ENCODE peak calls at places on chromosomes 6 and 20, in six cellular contexts. J is body of pancreas, C is heart left ventricle, U is tibial nerve, F is sigmoid colon, K is uterus. Q is an unnamed sample.
A peak's percentile ranks its signal among the peaks of the same experiment; 100 is the strongest.

GRCh38 chr6:22271044-22271443 is 25.8 kb downstream of the PRL start:
- DNase-seq in J (no peak), F (no peak), C (no peak), U (no peak), K (no peak), Q (no peak)

GRCh38 chr20:12166053-12166717 is 248.5 kb downstream of the BTBD3 start:
- DNase-seq in J (peak; percentile 26), F (peak; percentile 80), K (peak; percentile 72), C (peak; percentile 62), U (no peak), Q (peak; percentile 7)

GRCh38 chr6:71349395-71349794 is 60.8 kb downstream of the OGFRL1 start:
- DNase-seq in U (no peak), K (no peak), F (no peak), C (no peak), J (no peak), Q (no peak)

GRCh38 chr6:44086931-44087574 is 40.2 kb downstream of the MRPL14 start:
- DNase-seq in F (no peak), C (no peak), J (peak; percentile 82), U (no peak), K (no peak), Q (no peak)

GRCh38 chr6:31576897-31577341 is 1.6 kb downstream of the TNF start:
- DNase-seq in K (no peak), F (no peak), C (no peak), U (no peak), J (no peak), Q (no peak)

GRCh38 chr6:30682181-30683117 is 4.0 kb downstream of the PPP1R18 start:
- DNase-seq in F (peak; percentile 94), C (peak; percentile 89), J (peak; percentile 61), K (peak; percentile 94), U (peak; percentile 59), Q (peak; percentile 72)

GRCh38 chr6:6655805-6656251 is 67.3 kb downstream of the LY86 start:
- DNase-seq in J (no peak), F (no peak), C (no peak), U (no peak), K (no peak), Q (no peak)

GRCh38 chr6:157667211-157668033 is 155.6 kb upstream of the SNX9 start:
- DNase-seq in C (peak; percentile 48), F (peak; percentile 72), U (peak; percentile 73), J (peak; percentile 51), K (peak; percentile 72), Q (no peak)

GRCh38 chr6:15358579-15359327 is 112.9 kb downstream of the JARID2 start:
- DNase-seq in F (no peak), J (no peak), K (no peak), U (no peak), C (no peak), Q (no peak)

GRCh38 chr6:142846883-142847287 is 98.1 kb downstream of the HIVEP2 start:
- DNase-seq in F (no peak), J (no peak), U (no peak), K (peak; percentile 34), C (peak; percentile 51), Q (no peak)

GRCh38 chr6:125166711-125167110 is 13.1 kb downstream of the TPD52L1 start:
- DNase-seq in C (no peak), J (no peak), K (no peak), F (no peak), U (no peak), Q (no peak)

GRCh38 chr6:41027799-41028617 is 11.0 kb downstream of the UNC5CL start:
- DNase-seq in C (peak; percentile 87), K (peak; percentile 70), F (peak; percentile 89), U (peak; percentile 86), J (peak; percentile 88), Q (peak; percentile 93)

GRCh38 chr6:2133718-2134310 is 111.6 kb downstream of the GMDS start:
- DNase-seq in U (no peak), J (no peak), K (no peak), F (no peak), C (no peak), Q (no peak)

GRCh38 chr6:161369339-161369738 is 95.5 kb upstream of the AGPAT4 start:
- DNase-seq in F (no peak), K (no peak), C (no peak), U (no peak), J (no peak), Q (no peak)

GRCh38 chr6:3740551-3741476 is 10.7 kb downstream of the PXDC1 start:
- DNase-seq in J (no peak), C (no peak), F (no peak), U (no peak), K (peak; percentile 21), Q (no peak)

GRCh38 chr6:3743541-3743940 is 8.0 kb downstream of the PXDC1 start:
- DNase-seq in U (no peak), C (no peak), J (no peak), K (peak; percentile 23), F (no peak), Q (no peak)

GRCh38 chr6:3742426-3743344 is 8.8 kb downstream of the PXDC1 start:
- DNase-seq in U (peak; percentile 87), C (peak; percentile 88), J (peak; percentile 88), F (peak; percentile 92), K (peak; percentile 84), Q (peak; percentile 86)

GRCh38 chr6:3741477-3741871 is 10.0 kb downstream of the PXDC1 start:
- DNase-seq in U (no peak), J (no peak), C (no peak), F (no peak), K (peak; percentile 31), Q (peak; percentile 40)

GRCh38 chr6:3742076-3742425 is 9.5 kb downstream of the PXDC1 start:
- DNase-seq in F (no peak), J (no peak), C (no peak), U (no peak), K (no peak), Q (no peak)
- H3K4me1 ChIP-seq in F (peaks cover 92% of the 10 kb centered on the region), J (peaks cover 18% of the 10 kb centered on the region), C (peaks cover 34% of the 10 kb centered on the region), U (peaks cover 34% of the 10 kb centered on the region), K (no peaks in the 10 kb centered on the region), Q (peaks cover 4% of the 10 kb centered on the region)

DNA sequence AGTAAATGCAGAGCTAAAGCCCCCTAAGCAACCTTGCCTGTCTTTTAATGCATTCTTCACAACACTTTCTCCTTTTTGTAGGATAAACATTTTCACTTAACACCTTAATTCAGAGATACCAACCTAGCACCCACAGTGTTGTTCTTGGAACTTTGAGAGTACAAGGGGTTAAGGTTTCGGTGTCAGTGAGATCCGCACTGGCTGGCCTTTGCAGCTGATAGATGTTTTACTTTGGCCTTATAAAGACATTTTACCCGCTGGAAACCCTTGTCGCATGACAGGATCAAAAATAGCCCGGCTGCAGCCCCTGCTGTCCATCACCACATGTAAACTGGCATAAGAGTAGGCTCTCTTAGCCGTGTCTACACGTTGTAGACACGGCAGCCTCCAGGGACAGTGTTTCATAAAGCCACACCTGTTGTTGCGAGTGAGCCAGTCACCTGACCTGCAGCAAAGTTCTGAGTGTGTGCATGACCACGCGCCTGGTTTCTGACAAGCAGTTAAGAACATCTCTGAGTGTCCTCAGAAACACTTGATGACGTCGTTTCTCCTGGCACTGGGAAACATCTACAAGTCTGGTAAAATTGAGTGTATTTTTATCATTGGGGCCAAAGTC is 8.4 kb downstream of the RBM24 start:
- DNase-seq in C (peak; percentile 67), K (peak; percentile 80), U (peak; percentile 23), J (peak; percentile 41), F (peak; percentile 93), Q (no peak)
- TF ChIP-seq POLR2A in C (peak; percentile 33), K (no peak), U (no peak), J (no peak), F (no peak), Q (no peak)

DNA sequence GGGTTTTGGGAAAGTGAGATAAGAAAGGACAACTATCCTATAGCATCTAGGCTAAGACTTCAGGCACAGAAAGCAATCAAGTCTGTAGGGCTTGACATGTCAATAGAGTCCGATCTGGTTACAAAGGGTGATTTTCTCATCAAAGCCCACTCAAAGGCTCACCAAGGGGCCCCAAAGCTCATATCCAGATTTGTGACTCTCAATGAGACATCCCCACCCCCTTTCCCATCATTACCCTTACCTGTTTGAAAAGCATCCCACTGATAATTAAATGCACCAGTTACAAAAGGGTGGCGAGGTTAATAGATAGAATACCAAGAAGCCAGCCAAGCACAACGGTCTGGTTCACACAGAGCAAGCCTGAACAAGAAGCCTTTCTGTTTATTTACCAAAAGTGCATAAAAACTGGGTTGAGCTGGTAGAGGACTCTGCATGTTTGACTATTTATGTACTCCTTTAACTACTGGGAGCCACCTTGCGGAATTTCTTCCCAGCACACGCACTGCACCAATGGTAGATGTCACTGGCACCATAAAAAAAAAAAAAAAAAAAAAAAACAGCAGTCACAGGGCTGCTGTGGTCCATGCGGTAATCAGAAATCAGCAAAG is 6.1 kb downstream of the JAG1 start:
- DNase-seq in U (no peak), C (no peak), K (peak; percentile 7), F (no peak), J (no peak), Q (no peak)
- H3K4me1 ChIP-seq in U (peaks cover 31% of the 10 kb centered on the region), C (peaks cover 16% of the 10 kb centered on the region), K (peaks cover 5% of the 10 kb centered on the region), F (peaks cover 62% of the 10 kb centered on the region), J (peaks cover 88% of the 10 kb centered on the region), Q (peaks cover 13% of the 10 kb centered on the region)

GRCh38 chr20:46222521-46223007 is 85.7 kb downstream of the CDH22 start:
- DNase-seq in U (no peak), C (peak; percentile 78), F (no peak), J (peak; percentile 54), K (no peak), Q (peak; percentile 89)
- TF ChIP-seq POLR2A in U (no peak), C (no peak), F (no peak), J (no peak), K (no peak), Q (no peak)

Q was measured in ovary.